ENCODE peak calls at places on chromosomes 4 and X, in ten cellular contexts. B is NCI-H526 treated with DMSO at 0.1 percent for 48 hours; R is DMS53; P is ELF-1; K is lower leg skin; M is nucleus accumbens; G is spleen; J is astrocyte; Q is activated T-cell treated with anti-CD3 and anti-CD28 coated beads, Interleukin-2, amount 50 U/mL, for 72 hours; T is testis. F is an unnamed sample.

GRCh38 chr4:17058506-17058905 is 160.1 kb upstream of the LDB2 start:
- DNase-seq in B (no peak), R (no peak), P (no peak), K (no peak), M (no peak), G (no peak), J (peak), Q (no peak), T (peak), F (peak)

GRCh38 chrX:1384738-1385250 is 7.1 kb downstream of the SLC25A6 start:
- DNase-seq in B (no peak), R (no peak), P (no peak), K (peak), M (no peak), G (peak), J (no peak), Q (no peak), T (peak), F (no peak)

GRCh38 chrX:20128678-20129077 is 12.0 kb upstream of the MAP7D2 start:
- DNase-seq in B (no peak), R (no peak), P (no peak), K (no peak), M (no peak), G (no peak), J (no peak), Q (no peak), T (no peak), F (no peak)

GRCh38 chrX:97294016-97294415 is 410.3 kb downstream of the RPA4 start:
- DNase-seq in B (no peak), R (no peak), P (no peak), K (no peak), M (no peak), G (no peak), J (no peak), Q (no peak), T (no peak), F (no peak)

GRCh38 chrX:124010157-124010556 is 48.7 kb downstream of the STAG2 start:
- DNase-seq in B (no peak), R (no peak), P (no peak), K (no peak), M (no peak), G (no peak), J (no peak), Q (no peak), T (no peak), F (no peak)

GRCh38 chr4:154503598-154503997 is 12.0 kb upstream of the DCHS2 start:
- DNase-seq in B (peak), R (peak), P (no peak), K (no peak), M (no peak), G (no peak), J (peak), Q (no peak), T (no peak), F (no peak)

GRCh38 chr4:139951051-139951450 is 202.9 kb downstream of the MAML3 start:
- DNase-seq in B (no peak), R (no peak), P (no peak), K (no peak), M (no peak), G (no peak), J (peak), Q (peak), T (no peak), F (no peak)

GRCh38 chr4:73234712-73235111 is 23.9 kb downstream of the ANKRD17 start:
- DNase-seq in B (no peak), R (no peak), P (no peak), K (no peak), M (no peak), G (no peak), J (no peak), Q (no peak), T (no peak), F (no peak)

GRCh38 chr4:159107203-159107921 is 4.5 kb downstream of the RAPGEF2 start:
- DNase-seq in B (no peak), R (no peak), P (no peak), K (no peak), M (no peak), G (no peak), J (peak), Q (no peak), T (no peak), F (no peak)

GRCh38 chrX:65644621-65645287 is 22.7 kb upstream of the MSN start:
- DNase-seq in B (no peak), R (peak), P (peak), K (peak), M (peak), G (no peak), J (peak), Q (no peak), T (peak), F (peak)

GRCh38 chr4:9964884-9965283 is 56.4 kb downstream of the SLC2A9 start:
- DNase-seq in B (no peak), R (no peak), P (no peak), K (peak), M (no peak), G (no peak), J (no peak), Q (no peak), T (no peak), F (no peak)

GRCh38 chr4:47427936-47428335 is 35.6 kb downstream of the COMMD8 start:
- DNase-seq in B (no peak), R (no peak), P (no peak), K (no peak), M (no peak), G (no peak), J (peak), Q (no peak), T (no peak), F (no peak)

GRCh38 chr4:108512615-108513505 is 107.5 kb upstream of the RPL34 start:
- DNase-seq in B (peak), R (peak), P (peak), K (no peak), M (no peak), G (no peak), J (peak), Q (peak), T (peak), F (peak)

F was measured in fibroblast of gingiva.